ENCODE peak calls at places on chromosomes 13 and 19, in ten cellular contexts. Q is NCI-H774; I is Calu3; J is stimulated activated CD8-positive, alpha-beta memory T cell treated with anti-CD3 and anti-CD28 coated beads, Interleukin-7, amount 100 ng/mL, for 1 hour; O is progenitor cell of endocrine pancreas; U is hypothalamus; A is endothelial cell of umbilical vein; G is OCI-M1; L is cerebellar cortex; M is stimulated activated CD4-positive, alpha-beta T cell treated with anti-CD3 and anti-CD28 coated beads, Interleukin-4, amount 100 ng/mL, for 1 hour. Y is an unnamed sample.
A peak's percentile ranks its signal among the peaks of the same experiment; 100 is the strongest.

GRCh38 chr19:46320559-46320958 is 23.7 kb downstream of the HIF3A start:
- DNase-seq in Q (no peak), I (no peak), J (no peak), O (no peak), U (no peak), A (no peak), G (no peak), L (no peak), M (no peak), Y (no peak)

GRCh38 chr13:106132216-106132615 is 403.2 kb downstream of the EFNB2 start:
- DNase-seq in Q (no peak), I (no peak), J (no peak), O (no peak), U (no peak), A (no peak), G (no peak), L (no peak), M (no peak), Y (no peak)

GRCh38 chr13:75938811-75939525 is 302.8 kb downstream of the LMO7 start:
- DNase-seq in Q (no peak), I (no peak), J (no peak), O (no peak), U (no peak), A (no peak), G (no peak), L (peak; percentile 89), M (no peak), Y (no peak)

GRCh38 chr13:99281811-99282263 is 23.7 kb upstream of the GPR18 start:
- DNase-seq in Q (no peak), I (no peak), J (peak; percentile 24), O (no peak), U (no peak), A (no peak), G (no peak), L (no peak), M (peak; percentile 41), Y (no peak)

GRCh38 chr19:18202759-18203407 is 959 bp downstream of the RAB3A start:
- DNase-seq in Q (peak; percentile 14), I (no peak), J (no peak), O (no peak), U (no peak), A (no peak), G (no peak), L (no peak), M (no peak), Y (peak; percentile 69)

GRCh38 chr19:1874554-1875185 is 10.6 kb downstream of the ABHD17A start:
- DNase-seq in Q (no peak), I (no peak), J (no peak), O (no peak), U (no peak), A (no peak), G (peak; percentile 51), L (no peak), M (no peak), Y (no peak)

GRCh38 chr19:41785653-41786052 is 10.7 kb upstream of the CEACAM3 start:
- DNase-seq in Q (peak; percentile 64), I (peak; percentile 84), J (peak; percentile 27), O (peak; percentile 51), U (no peak), A (peak; percentile 66), G (peak; percentile 88), L (peak; percentile 69), M (peak; percentile 64), Y (peak; percentile 85)

GRCh38 chr19:48102870-48103751 is 7.5 kb downstream of the PLA2G4C start:
- DNase-seq in Q (peak; percentile 51), I (peak; percentile 37), J (no peak), O (peak; percentile 17), U (no peak), A (peak; percentile 43), G (peak; percentile 69), L (peak; percentile 51), M (no peak), Y (peak; percentile 79)

GRCh38 chr13:29771247-29771646 is 79.2 kb downstream of the UBL3 start:
- DNase-seq in Q (no peak), I (no peak), J (no peak), O (no peak), U (no peak), A (peak; percentile 60), G (peak; percentile 23), L (peak; percentile 55), M (no peak), Y (no peak)